ENCODE peak calls at places on chromosomes 6 and 20, in six cellular contexts. One of them, this sample, is unnamed.

GRCh38 chr6:22590423-22590822 is 21.1 kb downstream of the HDGFL1 start:
- DNase-seq in PC-3: no peak
- DNase-seq in fibroblast of lung: no peak
- DNase-seq in neural progenitor cell: no peak
- DNase-seq in mammary epithelial cell: no peak
- DNase-seq in HCT116: no peak
- DNase-seq in this sample: no peak

GRCh38 chr6:64084201-64084663 is 448.6 kb downstream of the PHF3 start:
- DNase-seq in PC-3: peak; percentile 49
- DNase-seq in fibroblast of lung: peak; percentile 3
- DNase-seq in neural progenitor cell: peak; percentile 2
- DNase-seq in mammary epithelial cell: no peak
- DNase-seq in HCT116: no peak
- DNase-seq in this sample: no peak

GRCh38 chr6:4212588-4212987 is 77.2 kb upstream of the ECI2 start:
- DNase-seq in PC-3: no peak
- DNase-seq in fibroblast of lung: peak; percentile 29
- DNase-seq in neural progenitor cell: no peak
- DNase-seq in mammary epithelial cell: no peak
- DNase-seq in HCT116: no peak
- DNase-seq in this sample: no peak

GRCh38 chr6:108621117-108621516 is 60.4 kb downstream of the FOXO3 start:
- DNase-seq in PC-3: peak; percentile 45
- DNase-seq in fibroblast of lung: peak; percentile 82
- DNase-seq in neural progenitor cell: no peak
- DNase-seq in mammary epithelial cell: peak; percentile 81
- DNase-seq in HCT116: peak; percentile 23
- DNase-seq in this sample: no peak

GRCh38 chr6:146850981-146851380 is 252.2 kb downstream of the ADGB start:
- DNase-seq in PC-3: no peak
- DNase-seq in fibroblast of lung: no peak
- DNase-seq in neural progenitor cell: no peak
- DNase-seq in mammary epithelial cell: no peak
- DNase-seq in HCT116: no peak
- DNase-seq in this sample: no peak

GRCh38 chr6:14713008-14713452 is 532.8 kb upstream of the JARID2 start:
- DNase-seq in PC-3: peak; percentile 81
- DNase-seq in fibroblast of lung: peak; percentile 70
- DNase-seq in neural progenitor cell: no peak
- DNase-seq in mammary epithelial cell: peak; percentile 82
- DNase-seq in HCT116: no peak
- DNase-seq in this sample: no peak

GRCh38 chr20:64065062-64065972 is 2.3 kb downstream of the TCEA2 start:
- DNase-seq in PC-3: no peak
- DNase-seq in fibroblast of lung: no peak
- DNase-seq in neural progenitor cell: no peak
- DNase-seq in mammary epithelial cell: no peak
- DNase-seq in HCT116: no peak
- DNase-seq in this sample: no peak

GRCh38 chr20:6735913-6736845 is 31.3 kb upstream of the BMP2 start:
- DNase-seq in PC-3: no peak
- DNase-seq in fibroblast of lung: peak; percentile 10
- DNase-seq in neural progenitor cell: no peak
- DNase-seq in mammary epithelial cell: no peak
- DNase-seq in HCT116: no peak
- DNase-seq in this sample: no peak

GRCh38 chr6:93177918-93178317 is 241.4 kb downstream of the EPHA7 start:
- DNase-seq in PC-3: no peak
- DNase-seq in fibroblast of lung: no peak
- DNase-seq in neural progenitor cell: no peak
- DNase-seq in mammary epithelial cell: no peak
- DNase-seq in HCT116: no peak
- DNase-seq in this sample: no peak

GRCh38 chr6:96990462-96990861 is 65.9 kb downstream of the KLHL32 start:
- DNase-seq in PC-3: no peak
- DNase-seq in fibroblast of lung: no peak
- DNase-seq in neural progenitor cell: no peak
- DNase-seq in mammary epithelial cell: no peak
- DNase-seq in HCT116: no peak
- DNase-seq in this sample: no peak

GRCh38 chr20:51135926-51136325 is 113.0 kb upstream of the KCNG1 start:
- DNase-seq in PC-3: no peak
- DNase-seq in fibroblast of lung: no peak
- DNase-seq in neural progenitor cell: no peak
- DNase-seq in mammary epithelial cell: no peak
- DNase-seq in HCT116: no peak
- DNase-seq in this sample: no peak

GRCh38 chr6:18138906-18139305 is 16.0 kb downstream of the TPMT start:
- DNase-seq in PC-3: no peak
- DNase-seq in fibroblast of lung: no peak
- DNase-seq in neural progenitor cell: no peak
- DNase-seq in mammary epithelial cell: no peak
- DNase-seq in HCT116: no peak
- DNase-seq in this sample: no peak

GRCh38 chr6:21348462-21349195 is 244.9 kb upstream of the SOX4 start:
- DNase-seq in PC-3: peak; percentile 68
- DNase-seq in fibroblast of lung: peak; percentile 69
- DNase-seq in neural progenitor cell: peak; percentile 29
- DNase-seq in mammary epithelial cell: peak; percentile 53
- DNase-seq in HCT116: no peak
- DNase-seq in this sample: no peak

GRCh38 chr6:111417946-111418345 is 65.1 kb downstream of the REV3L start:
- DNase-seq in PC-3: peak; percentile 46
- DNase-seq in fibroblast of lung: no peak
- DNase-seq in neural progenitor cell: no peak
- DNase-seq in mammary epithelial cell: peak; percentile 43
- DNase-seq in HCT116: no peak
- DNase-seq in this sample: no peak

GRCh38 chr20:36400901-36401300 is 94.8 kb downstream of the DLGAP4 start:
- DNase-seq in PC-3: no peak
- DNase-seq in fibroblast of lung: no peak
- DNase-seq in neural progenitor cell: peak; percentile 23
- DNase-seq in mammary epithelial cell: no peak
- DNase-seq in HCT116: no peak
- DNase-seq in this sample: no peak

GRCh38 chr6:27866370-27867050 is 45.7 kb downstream of the OR2B2 start:
- DNase-seq in PC-3: no peak
- DNase-seq in fibroblast of lung: peak; percentile 83
- DNase-seq in neural progenitor cell: peak; percentile 60
- DNase-seq in mammary epithelial cell: peak; percentile 57
- DNase-seq in HCT116: no peak
- DNase-seq in this sample: peak; percentile 59

GRCh38 chr6:141734441-141734840 is 398.3 kb upstream of the GJE1 start:
- DNase-seq in PC-3: no peak
- DNase-seq in fibroblast of lung: no peak
- DNase-seq in neural progenitor cell: no peak
- DNase-seq in mammary epithelial cell: no peak
- DNase-seq in HCT116: no peak
- DNase-seq in this sample: no peak

GRCh38 chr20:23116301-23117089 is 30.4 kb upstream of the CD93 start:
- DNase-seq in PC-3: peak; percentile 24
- DNase-seq in fibroblast of lung: peak; percentile 28
- DNase-seq in neural progenitor cell: no peak
- DNase-seq in mammary epithelial cell: peak; percentile 47
- DNase-seq in HCT116: no peak
- DNase-seq in this sample: no peak

GRCh38 chr20:41205313-41205712 is 68.0 kb downstream of the PLCG1 start:
- DNase-seq in PC-3: no peak
- DNase-seq in fibroblast of lung: no peak
- DNase-seq in neural progenitor cell: no peak
- DNase-seq in mammary epithelial cell: no peak
- DNase-seq in HCT116: no peak
- DNase-seq in this sample: no peak

GRCh38 chr6:42961020-42961470 is 491 bp downstream of the GNMT start:
- DNase-seq in PC-3: no peak
- DNase-seq in fibroblast of lung: no peak
- DNase-seq in neural progenitor cell: no peak
- DNase-seq in mammary epithelial cell: no peak
- DNase-seq in HCT116: no peak
- DNase-seq in this sample: no peak

GRCh38 chr6:162294030-162294429 is 433.5 kb downstream of the PRKN start:
- DNase-seq in PC-3: no peak
- DNase-seq in fibroblast of lung: no peak
- DNase-seq in neural progenitor cell: no peak
- DNase-seq in mammary epithelial cell: no peak
- DNase-seq in HCT116: no peak
- DNase-seq in this sample: no peak

GRCh38 chr6:169075211-169075621 is 178.4 kb downstream of the THBS2 start:
- DNase-seq in PC-3: no peak
- DNase-seq in fibroblast of lung: peak; percentile 98
- DNase-seq in neural progenitor cell: no peak
- DNase-seq in mammary epithelial cell: no peak
- DNase-seq in HCT116: no peak
- DNase-seq in this sample: no peak

GRCh38 chr6:4354181-4354580 is 218.8 kb upstream of the ECI2 start:
- DNase-seq in PC-3: no peak
- DNase-seq in fibroblast of lung: no peak
- DNase-seq in neural progenitor cell: no peak
- DNase-seq in mammary epithelial cell: no peak
- DNase-seq in HCT116: no peak
- DNase-seq in this sample: no peak

GRCh38 chr20:34001378-34001777 is 7.7 kb downstream of the RALY start:
- DNase-seq in PC-3: no peak
- DNase-seq in fibroblast of lung: no peak
- DNase-seq in neural progenitor cell: no peak
- DNase-seq in mammary epithelial cell: no peak
- DNase-seq in HCT116: no peak
- DNase-seq in this sample: no peak

GRCh38 chr6:142886431-142887170 is 58.4 kb downstream of the HIVEP2 start:
- DNase-seq in PC-3: peak; percentile 52
- DNase-seq in fibroblast of lung: peak; percentile 75
- DNase-seq in neural progenitor cell: no peak
- DNase-seq in mammary epithelial cell: peak; percentile 54
- DNase-seq in HCT116: no peak
- DNase-seq in this sample: no peak

GRCh38 chr6:128491643-128492206 is 28.7 kb downstream of the PTPRK start:
- DNase-seq in PC-3: peak; percentile 37
- DNase-seq in fibroblast of lung: peak; percentile 79
- DNase-seq in neural progenitor cell: peak; percentile 26
- DNase-seq in mammary epithelial cell: peak; percentile 64
- DNase-seq in HCT116: no peak
- DNase-seq in this sample: no peak

GRCh38 chr20:34549291-34549928 is 9.1 kb upstream of the MAP1LC3A start:
- DNase-seq in PC-3: peak; percentile 39
- DNase-seq in fibroblast of lung: no peak
- DNase-seq in neural progenitor cell: peak; percentile 56
- DNase-seq in mammary epithelial cell: peak; percentile 39
- DNase-seq in HCT116: peak; percentile 19
- DNase-seq in this sample: no peak

GRCh38 chr20:10218536-10219451 is at the start of gene SNAP25:
- DNase-seq in PC-3: peak; percentile 26
- DNase-seq in fibroblast of lung: peak; percentile 97
- DNase-seq in neural progenitor cell: peak; percentile 94
- DNase-seq in mammary epithelial cell: peak; percentile 47
- DNase-seq in HCT116: peak; percentile 54
- DNase-seq in this sample: peak; percentile 87

GRCh38 chr20:34984756-34985261 is 29.1 kb downstream of the MYH7B start:
- DNase-seq in PC-3: peak; percentile 61
- DNase-seq in fibroblast of lung: no peak
- DNase-seq in neural progenitor cell: no peak
- DNase-seq in mammary epithelial cell: no peak
- DNase-seq in HCT116: no peak
- DNase-seq in this sample: no peak

GRCh38 chr20:46408281-46408731 is 1.9 kb upstream of the ELMO2 start:
- DNase-seq in PC-3: peak; percentile 68
- DNase-seq in fibroblast of lung: no peak
- DNase-seq in neural progenitor cell: no peak
- DNase-seq in mammary epithelial cell: peak; percentile 37
- DNase-seq in HCT116: no peak
- DNase-seq in this sample: no peak
- H3K27ac ChIP-seq in PC-3: no peak overlapping the region
- H3K27ac ChIP-seq in fibroblast of lung: no peak overlapping the region
- H3K27ac ChIP-seq in neural progenitor cell: no peak overlapping the region
- H3K27ac ChIP-seq in mammary epithelial cell: no peak overlapping the region
- H3K27ac ChIP-seq in HCT116: no peak overlapping the region
- H3K27ac ChIP-seq in this sample: no peak overlapping the region

DNA sequence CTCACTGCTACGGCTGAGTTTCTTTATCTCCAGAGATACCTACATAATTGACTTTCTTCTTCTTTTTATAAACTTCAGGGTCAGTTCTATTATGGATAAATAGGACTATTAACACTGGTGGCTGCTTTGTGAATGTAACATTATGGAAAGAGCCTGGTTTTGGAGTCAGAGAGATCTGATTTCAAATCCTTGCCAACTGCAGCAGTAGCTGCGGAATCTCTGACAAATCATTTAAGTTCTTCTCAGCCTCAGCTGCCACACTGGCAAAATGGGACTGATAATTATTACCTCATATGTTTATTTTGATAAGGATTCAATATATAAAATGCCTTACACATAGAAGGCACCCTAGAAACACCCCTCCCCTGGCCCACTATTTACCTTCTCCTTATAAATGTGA is 160.5 kb downstream of the BACH2 start:
- DNase-seq in PC-3: no peak
- DNase-seq in fibroblast of lung: no peak
- DNase-seq in neural progenitor cell: no peak
- DNase-seq in mammary epithelial cell: no peak
- DNase-seq in HCT116: no peak
- DNase-seq in this sample: no peak
- H3K4me1 ChIP-seq in PC-3: no peaks in the 10 kb centered on the region
- H3K4me1 ChIP-seq in fibroblast of lung: peaks cover 19% of the 10 kb centered on the region
- H3K4me1 ChIP-seq in neural progenitor cell: no peaks in the 10 kb centered on the region
- H3K4me1 ChIP-seq in mammary epithelial cell: no peaks in the 10 kb centered on the region
- H3K4me1 ChIP-seq in HCT116: no peaks in the 10 kb centered on the region
- H3K4me1 ChIP-seq in this sample: peaks cover 5% of the 10 kb centered on the region

DNA sequence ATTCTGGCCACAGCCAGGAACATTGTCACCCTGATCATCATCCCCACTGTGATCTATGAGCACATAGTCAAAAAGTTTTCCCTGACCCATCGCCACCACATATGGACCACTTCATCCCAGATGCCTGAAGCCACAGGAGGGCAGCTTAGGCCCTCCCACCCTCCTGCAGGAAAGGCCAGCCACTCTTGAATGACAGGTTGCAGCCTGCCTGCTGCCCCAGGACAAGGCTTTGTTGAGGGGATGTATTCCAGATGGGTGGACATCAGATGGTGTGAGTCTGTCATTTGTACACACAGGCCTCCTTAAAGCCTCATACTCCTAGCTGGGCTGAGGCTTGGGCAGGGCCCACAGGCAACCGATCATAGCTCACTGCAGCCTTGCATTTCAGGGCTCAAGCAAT is 30.8 kb downstream of the DPPA5 start:
- DNase-seq in PC-3: no peak
- DNase-seq in fibroblast of lung: no peak
- DNase-seq in neural progenitor cell: peak; percentile 43
- DNase-seq in mammary epithelial cell: no peak
- DNase-seq in HCT116: no peak
- DNase-seq in this sample: no peak
- H3K9ac ChIP-seq in PC-3: no peak overlapping the region
- H3K9ac ChIP-seq in fibroblast of lung: no peak overlapping the region
- H3K9ac ChIP-seq in neural progenitor cell: no peak overlapping the region
- H3K9ac ChIP-seq in mammary epithelial cell: no peak overlapping the region
- H3K9ac ChIP-seq in HCT116: no peak overlapping the region
- H3K9ac ChIP-seq in this sample: no peak overlapping the region

GRCh38 chr6:170132561-170132991 is 158.3 kb downstream of the DLL1 start:
- DNase-seq in PC-3: no peak
- DNase-seq in fibroblast of lung: no peak
- DNase-seq in neural progenitor cell: no peak
- DNase-seq in mammary epithelial cell: no peak
- DNase-seq in HCT116: no peak
- DNase-seq in this sample: no peak
- H3K27ac ChIP-seq in PC-3: no peak overlapping the region
- H3K27ac ChIP-seq in fibroblast of lung: no peak overlapping the region
- H3K27ac ChIP-seq in neural progenitor cell: no peak overlapping the region
- H3K27ac ChIP-seq in mammary epithelial cell: no peak overlapping the region
- H3K27ac ChIP-seq in HCT116: no peak overlapping the region
- H3K27ac ChIP-seq in this sample: no peak overlapping the region

This sample was measured in neuronal stem cell.